ENCODE peak calls at places on chromosomes 1 and 21, in nine cellular contexts. S is heart right ventricle, W is A549, Z is IMR-90, P is MM.1S, U is lower lobe of right lung, D is endodermal cell, B is keratinocyte, I is colonic mucosa. C is an unnamed sample.

GRCh38 chr1:11907275-11908138 is 18.7 kb downstream of the KIAA2013 start:
- DNase-seq in Z (peak), D (peak), I (peak), S (peak), U (peak), B (peak), P (peak), W (peak), C (peak)

GRCh38 chr1:89528382-89528780 is 3.8 kb downstream of the LRRC8B start:
- DNase-seq in W (no peak), I (no peak), B (no peak), P (no peak), U (no peak), S (no peak), D (no peak), Z (no peak), C (no peak)

GRCh38 chr21:25562660-25563059 is 44.6 kb downstream of the MRPL39 start:
- DNase-seq in Z (no peak), I (no peak), P (no peak), D (no peak), W (no peak), U (no peak), S (no peak), B (no peak), C (no peak)

GRCh38 chr1:185419718-185420117 is 102.7 kb upstream of the IVNS1ABP start:
- DNase-seq in S (no peak), Z (no peak), W (no peak), D (no peak), B (no peak), U (no peak), I (no peak), P (no peak), C (no peak)

GRCh38 chr1:117658676-117659075 is 52.8 kb downstream of the TENT5C start:
- DNase-seq in P (peak), S (no peak), I (no peak), B (no peak), U (no peak), D (no peak), W (no peak), Z (no peak), C (no peak)

GRCh38 chr1:99970713-99971255 is 988 bp downstream of the SLC35A3 start:
- DNase-seq in W (no peak), B (no peak), I (peak), S (no peak), P (no peak), D (no peak), U (no peak), Z (no peak), C (no peak)

GRCh38 chr21:31406510-31406909 is 62.4 kb upstream of the TIAM1 start:
- DNase-seq in I (no peak), B (no peak), W (no peak), Z (no peak), P (no peak), S (no peak), U (no peak), D (no peak), C (no peak)

GRCh38 chr1:155884028-155884950 is 24.9 kb downstream of the SYT11 start:
- DNase-seq in S (no peak), B (no peak), I (peak), Z (peak), U (no peak), P (no peak), D (no peak), W (no peak), C (no peak)

GRCh38 chr1:113763651-113764050 is 4.4 kb upstream of the PHTF1 start:
- DNase-seq in B (no peak), I (no peak), U (no peak), P (no peak), D (no peak), Z (no peak), S (no peak), W (no peak), C (no peak)

GRCh38 chr1:196317535-196318522 is 290.4 kb downstream of the KCNT2 start:
- DNase-seq in U (no peak), P (peak), Z (peak), B (no peak), S (peak), I (no peak), W (peak), D (peak), C (peak)

GRCh38 chr1:193275773-193276172 is 89.4 kb upstream of the B3GALT2 start:
- DNase-seq in Z (no peak), S (no peak), U (no peak), D (peak), W (no peak), I (no peak), P (no peak), B (no peak), C (no peak)

GRCh38 chr1:3857791-3858129 is 484 bp downstream of the DFFB start:
- DNase-seq in S (no peak), U (no peak), I (no peak), D (no peak), Z (no peak), B (no peak), P (no peak), W (no peak), C (no peak)

GRCh38 chr1:62384276-62385005 is 52.4 kb upstream of the USP1 start:
- DNase-seq in D (no peak), Z (peak), P (no peak), U (no peak), B (no peak), I (peak), W (no peak), S (peak), C (peak)

GRCh38 chr1:160744287-160744857 is 5.3 kb downstream of the SLAMF7 start:
- DNase-seq in D (no peak), Z (no peak), B (no peak), S (no peak), I (no peak), U (no peak), W (no peak), P (peak), C (no peak)

GRCh38 chr1:101025283-101025679 is 303 bp downstream of the DPH5 start:
- DNase-seq in P (no peak), S (peak), I (peak), Z (peak), D (peak), W (no peak), B (no peak), U (no peak), C (peak)

GRCh38 chr1:157352216-157352615 is 200.1 kb downstream of the FCRL5 start:
- DNase-seq in P (no peak), Z (no peak), U (no peak), D (no peak), B (no peak), W (no peak), S (no peak), I (no peak), C (no peak)

GRCh38 chr1:39391741-39392679 is 99.4 kb upstream of the BMP8A start:
- DNase-seq in Z (peak), I (no peak), S (peak), W (peak), U (no peak), P (no peak), B (no peak), D (no peak), C (peak)

GRCh38 chr1:36383240-36383639 is 2.5 kb downstream of the STK40 start:
- DNase-seq in S (no peak), D (no peak), U (no peak), Z (no peak), B (no peak), W (no peak), P (no peak), I (no peak), C (no peak)

GRCh38 chr1:182676321-182676720 is 8.1 kb downstream of the RGS8 start:
- DNase-seq in I (no peak), S (peak), Z (no peak), D (no peak), U (no peak), P (no peak), W (no peak), B (no peak), C (peak)

GRCh38 chr1:59595774-59596173 is 219.0 kb upstream of the HOOK1 start:
- DNase-seq in D (no peak), Z (peak), B (no peak), S (no peak), W (no peak), U (no peak), I (no peak), P (no peak), C (peak)

GRCh38 chr1:36350659-36351171 is 27.3 kb upstream of the EVA1B start:
- DNase-seq in D (no peak), Z (peak), S (no peak), U (peak), P (no peak), B (no peak), W (peak), I (no peak), C (peak)

GRCh38 chr1:228898582-228898992 is 163.3 kb downstream of the RHOU start:
- DNase-seq in U (no peak), B (no peak), S (no peak), W (no peak), P (no peak), D (no peak), I (no peak), Z (no peak), C (no peak)

GRCh38 chr1:243849089-243850012 is 692 bp downstream of the AKT3 start:
- DNase-seq in S (peak), Z (peak), U (peak), D (peak), P (peak), B (no peak), I (peak), W (peak), C (peak)

GRCh38 chr1:11787251-11787803 is 18.4 kb downstream of the MTHFR start:
- DNase-seq in D (peak), B (no peak), I (peak), S (peak), U (peak), Z (peak), W (peak), P (no peak), C (peak)

GRCh38 chr1:16430598-16430997 is 6.6 kb downstream of the SPATA21 start:
- DNase-seq in I (no peak), W (peak), P (no peak), Z (no peak), D (peak), U (no peak), S (no peak), B (no peak), C (peak)

GRCh38 chr1:212566522-212567479 is 41.8 kb upstream of the ATF3 start:
- DNase-seq in I (peak), W (peak), Z (peak), S (peak), U (no peak), P (peak), B (no peak), D (no peak), C (peak)

GRCh38 chr1:237677979-237678378 is 212.7 kb downstream of the ZP4 start:
- DNase-seq in D (no peak), I (no peak), W (peak), B (no peak), U (no peak), S (no peak), Z (peak), P (peak), C (peak)

GRCh38 chr21:37871121-37871862 is 45.0 kb downstream of the KCNJ6 start:
- DNase-seq in U (no peak), W (peak), B (no peak), S (no peak), I (no peak), Z (peak), D (no peak), P (no peak), C (peak)
- H3K4me3 ChIP-seq in U (no peak), W (no peak), B (no peak), S (no peak), I (no peak), Z (no peak), D (no peak), P (no peak), C (no peak)

DNA sequence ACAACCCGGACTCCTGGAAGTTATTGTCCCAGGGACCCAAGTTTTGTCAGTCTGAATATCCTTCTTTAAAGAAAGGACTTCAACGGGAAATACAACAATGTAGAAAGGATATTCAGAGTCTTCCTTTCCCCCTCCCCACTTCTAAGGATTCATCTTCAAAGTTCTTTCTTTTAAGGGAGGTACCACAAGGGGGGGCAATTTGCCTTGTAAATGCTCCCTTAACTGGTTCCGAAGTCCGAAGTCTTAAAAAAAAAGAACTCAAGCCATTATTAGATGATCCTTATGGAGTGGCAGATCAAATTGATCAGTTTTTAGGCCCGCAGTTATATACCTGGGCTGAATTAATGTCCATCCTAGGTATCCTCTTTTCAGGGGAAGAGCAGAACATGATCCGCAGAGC is 47.0 kb downstream of the SERINC2 start:
- DNase-seq in P (no peak), I (no peak), U (no peak), W (no peak), S (no peak), B (no peak), Z (peak), D (peak), C (peak)
- TF ChIP-seq CTCF in P (peak), I (peak), U (no peak), W (no peak), S (peak), B (no peak), Z (peak), D (peak), C (peak)

GRCh38 chr1:20174937-20175666 is 10.8 kb upstream of the UBXN10 start:
- DNase-seq in I (no peak), B (no peak), W (no peak), S (no peak), Z (no peak), U (no peak), D (no peak), P (no peak), C (peak)
- H3K4me3 ChIP-seq in I (no peak), B (no peak), W (no peak), S (no peak), Z (no peak), U (no peak), D (no peak), P (no peak), C (no peak)

GRCh38 chr1:168380945-168381344 is 100.3 kb downstream of the TBX19 start:
- DNase-seq in W (no peak), Z (no peak), B (no peak), D (no peak), U (no peak), S (no peak), I (no peak), P (no peak), C (no peak)

GRCh38 chr1:168386492-168386891 is 105.8 kb downstream of the TBX19 start:
- DNase-seq in S (no peak), I (no peak), Z (no peak), P (no peak), W (no peak), B (no peak), U (no peak), D (peak), C (no peak)

GRCh38 chr1:168386949-168387586 is 106.4 kb downstream of the TBX19 start:
- DNase-seq in B (peak), U (peak), S (peak), D (peak), I (peak), P (peak), W (peak), Z (no peak), C (peak)

GRCh38 chr1:168379110-168379860 is 98.6 kb downstream of the TBX19 start:
- DNase-seq in I (no peak), Z (peak), W (peak), S (no peak), P (no peak), B (no peak), U (no peak), D (no peak), C (peak)

GRCh38 chr1:168381850-168382249 is 101.2 kb downstream of the TBX19 start:
- DNase-seq in S (no peak), W (no peak), P (no peak), B (no peak), D (no peak), U (no peak), Z (no peak), I (no peak), C (no peak)
- TF ChIP-seq CTCF in S (no peak), W (no peak), P (peak), B (peak), D (peak), U (no peak), Z (no peak), I (no peak), C (peak)

C was measured in fibroblast of mammary gland.